ENCODE peak calls at places on chromosome 3, in four cellular contexts. F, T, C and Y are unnamed samples.

GRCh38 chr3:4373669-4374068 is 70.5 kb downstream of the SETMAR start:
- DNase-seq in F (no peak), T (no peak), C (no peak), Y (peak; percentile 11)

GRCh38 chr3:128993461-128994172 is at the start of gene CFAP92:
- DNase-seq in F (peak; percentile 23), T (peak; percentile 81), C (no peak), Y (peak; percentile 85)

GRCh38 chr3:106097817-106098410 is 229.1 kb upstream of the CBLB start:
- DNase-seq in F (no peak), T (no peak), C (no peak), Y (no peak)

GRCh38 chr3:42118762-42119361 is 27.7 kb downstream of the TRAK1 start:
- DNase-seq in F (peak; percentile 47), T (peak; percentile 66), C (peak; percentile 71), Y (peak; percentile 42)

GRCh38 chr3:24370352-24370751 is 124.3 kb downstream of the THRB start:
- DNase-seq in F (no peak), T (no peak), C (no peak), Y (no peak)

GRCh38 chr3:47578691-47579632 is at the start of gene CSPG5:
- DNase-seq in F (no peak), T (no peak), C (no peak), Y (peak; percentile 50)

GRCh38 chr3:194206375-194206774 is 70.4 kb downstream of the HES1 start:
- DNase-seq in F (no peak), T (no peak), C (no peak), Y (peak; percentile 21)

GRCh38 chr3:152910211-152910610 is 75.3 kb downstream of the P2RY1 start:
- DNase-seq in F (no peak), T (no peak), C (no peak), Y (no peak)

GRCh38 chr3:23198801-23199200 is 4.3 kb upstream of the UBE2E2 start:
- DNase-seq in F (no peak), T (no peak), C (no peak), Y (peak; percentile 74)

GRCh38 chr3:50926868-50927267 is 252.1 kb downstream of the DOCK3 start:
- DNase-seq in F (no peak), T (no peak), C (no peak), Y (no peak)

GRCh38 chr3:63364495-63364894 is 86.4 kb downstream of the SYNPR start:
- DNase-seq in F (no peak), T (peak; percentile 27), C (no peak), Y (peak; percentile 64)

GRCh38 chr3:125231895-125232294 is 19.3 kb upstream of the SLC12A8 start:
- DNase-seq in F (no peak), T (peak; percentile 56), C (no peak), Y (peak; percentile 81)

GRCh38 chr3:9211155-9211950 is 38.1 kb downstream of the SRGAP3 start:
- DNase-seq in F (no peak), T (peak; percentile 48), C (no peak), Y (peak; percentile 65)

GRCh38 chr3:172044833-172045585 is 5.6 kb downstream of the FNDC3B start:
- DNase-seq in F (no peak), T (no peak), C (no peak), Y (peak; percentile 33)

GRCh38 chr3:140532793-140533330 is 145.0 kb upstream of the TRIM42 start:
- DNase-seq in F (no peak), T (no peak), C (no peak), Y (no peak)

GRCh38 chr3:65107174-65107573 is 419.4 kb upstream of the ADAMTS9 start:
- DNase-seq in F (no peak), T (no peak), C (no peak), Y (peak; percentile 20)

GRCh38 chr3:176906046-176906905 is 291.0 kb downstream of the TBL1XR1 start:
- DNase-seq in F (no peak), T (no peak), C (no peak), Y (peak; percentile 54)

GRCh38 chr3:119342176-119342575 is 48.0 kb downstream of the ARHGAP31 start:
- DNase-seq in F (no peak), T (no peak), C (no peak), Y (peak; percentile 27)

GRCh38 chr3:185656321-185656840 is 70.3 kb downstream of the SENP2 start:
- DNase-seq in F (no peak), T (peak; percentile 95), C (no peak), Y (peak; percentile 98)

GRCh38 chr3:100419406-100419805 is 18.1 kb downstream of the LNP1 start:
- DNase-seq in F (no peak), T (no peak), C (no peak), Y (no peak)

GRCh38 chr3:13650210-13651056 is 101.5 kb downstream of the FBLN2 start:
- DNase-seq in F (peak; percentile 59), T (peak; percentile 45), C (no peak), Y (peak; percentile 76)

GRCh38 chr3:193134895-193135294 is 106.1 kb upstream of the PLAAT1 start:
- DNase-seq in F (no peak), T (peak; percentile 72), C (no peak), Y (peak; percentile 91)

GRCh38 chr3:171878441-171879225 is 35.5 kb downstream of the TMEM212 start:
- DNase-seq in F (no peak), T (no peak), C (no peak), Y (peak; percentile 53)

GRCh38 chr3:100043271-100043670 is 71.0 kb downstream of the FILIP1L start:
- DNase-seq in F (no peak), T (no peak), C (no peak), Y (no peak)

GRCh38 chr3:150451329-150452084 is 43.4 kb downstream of the TSC22D2 start:
- DNase-seq in F (no peak), T (no peak), C (no peak), Y (no peak)

GRCh38 chr3:67083277-67083676 is 85.2 kb downstream of the KBTBD8 start:
- DNase-seq in F (no peak), T (peak; percentile 34), C (peak; percentile 7), Y (peak; percentile 3)

GRCh38 chr3:66816110-66816761 is 181.9 kb upstream of the KBTBD8 start:
- DNase-seq in F (peak; percentile 42), T (peak; percentile 13), C (no peak), Y (peak; percentile 63)

GRCh38 chr3:112979244-112979832 is 4.4 kb upstream of the CD200R1 start:
- DNase-seq in F (peak; percentile 13), T (peak; percentile 5), C (no peak), Y (peak; percentile 65)

GRCh38 chr3:167941234-167941995 is 154.3 kb downstream of the GOLIM4 start:
- DNase-seq in F (no peak), T (peak; percentile 61), C (no peak), Y (peak; percentile 83)

GRCh38 chr3:14210843-14211594 is 32.4 kb downstream of the LSM3 start:
- DNase-seq in F (no peak), T (no peak), C (no peak), Y (peak; percentile 69)

GRCh38 chr3:170469151-170470062 is 50.7 kb downstream of the CLDN11 start:
- DNase-seq in F (no peak), T (no peak), C (no peak), Y (peak; percentile 65)

GRCh38 chr3:168877899-168878298 is 782.2 kb upstream of the GOLIM4 start:
- DNase-seq in F (no peak), T (peak; percentile 88), C (no peak), Y (no peak)

GRCh38 chr3:157369712-157370447 is 66.8 kb upstream of the PTX3 start:
- DNase-seq in F (no peak), T (no peak), C (no peak), Y (no peak)

GRCh38 chr3:102090646-102091045 is 241.3 kb downstream of the NFKBIZ start:
- DNase-seq in F (no peak), T (no peak), C (no peak), Y (peak; percentile 48)

GRCh38 chr3:55332191-55332590 is 154.9 kb downstream of the WNT5A start:
- DNase-seq in F (no peak), T (no peak), C (no peak), Y (no peak)

GRCh38 chr3:150299221-150299620 is 108.9 kb upstream of the TSC22D2 start:
- DNase-seq in F (no peak), T (no peak), C (no peak), Y (no peak)

GRCh38 chr3:127632441-127632840 is 3.5 kb downstream of the PODXL2 start:
- DNase-seq in F (no peak), T (no peak), C (no peak), Y (peak; percentile 25)
- TF ChIP-seq EZH2 in F (no peak), T (no peak), C (no peak), Y (no peak)

DNA sequence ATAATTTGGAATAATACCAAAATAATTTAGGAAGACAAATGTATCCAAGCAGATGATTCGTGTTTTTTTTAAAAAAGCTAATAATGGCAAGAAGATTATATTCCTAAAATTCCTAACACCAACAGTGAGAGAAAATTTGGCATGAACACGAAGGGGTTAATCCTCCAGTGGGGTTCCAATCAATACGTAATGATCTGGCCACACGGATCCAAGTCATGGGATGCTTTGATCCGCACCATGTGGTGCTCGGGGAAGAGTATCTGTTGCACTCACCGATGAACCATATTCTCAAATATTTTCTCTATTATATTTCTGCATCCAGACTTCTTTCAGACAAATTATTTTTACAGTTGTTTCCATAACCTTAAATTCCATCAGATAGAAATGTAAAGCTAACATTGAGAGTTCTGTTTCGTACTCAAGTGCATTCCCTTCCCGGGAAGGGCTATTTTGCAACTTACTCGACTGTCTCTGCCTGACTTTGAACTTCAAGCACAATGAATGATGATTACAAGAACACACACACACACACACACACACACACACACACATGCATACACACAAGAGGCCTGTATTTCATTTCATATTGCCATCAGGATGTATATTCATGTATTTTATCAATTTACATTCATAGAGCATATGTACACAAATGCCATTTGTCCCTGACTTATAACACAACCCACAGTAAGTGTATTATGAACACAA is 567.2 kb downstream of the FOXP1 start:
- DNase-seq in F (no peak), T (no peak), C (no peak), Y (peak; percentile 24)
- H2AFZ ChIP-seq in F (no peak overlapping the region), T (no peak overlapping the region), C (no peak overlapping the region), Y (peak overlapping the region; percentile 2)

DNA sequence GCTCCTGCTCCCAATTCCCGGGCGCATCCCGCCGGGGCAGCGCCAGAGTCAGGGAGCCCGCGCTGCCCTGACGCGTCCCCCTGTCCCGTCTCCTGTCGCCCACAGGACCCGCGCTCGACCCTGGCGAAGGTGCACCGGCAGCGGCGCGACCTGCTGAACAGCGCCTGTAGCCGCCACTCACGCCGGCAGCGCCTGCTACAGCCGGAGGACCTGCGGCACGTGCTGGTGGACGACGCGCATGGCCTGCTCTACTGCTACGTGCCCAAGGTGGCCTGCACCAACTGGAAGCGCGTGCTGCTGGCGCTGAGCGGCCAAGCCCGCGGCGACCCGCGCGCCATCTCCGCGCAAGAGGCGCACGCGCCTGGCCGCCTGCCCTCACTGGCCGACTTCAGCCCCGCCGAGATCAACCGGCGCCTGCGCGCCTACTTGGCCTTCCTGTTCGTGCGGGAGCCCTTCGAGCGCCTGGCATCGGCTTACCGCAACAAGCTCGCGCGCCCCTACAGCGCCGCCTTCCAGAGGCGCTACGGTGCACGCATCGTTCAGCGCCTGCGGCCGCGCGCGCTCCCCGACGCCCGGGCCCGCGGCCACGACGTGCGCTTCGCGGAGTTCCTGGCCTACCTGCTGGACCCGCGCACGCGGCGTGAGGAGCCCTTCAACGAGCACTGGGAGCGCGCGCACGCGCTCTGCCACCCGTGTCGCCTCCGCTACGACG is 16.9 kb downstream of the C3orf22 start:
- DNase-seq in F (no peak), T (no peak), C (no peak), Y (no peak)
- TF ChIP-seq EZH2 in F (no peak), T (no peak), C (no peak), Y (no peak)

GRCh38 chr3:16834753-16835152 is 50.0 kb upstream of the PLCL2 start:
- DNase-seq in F (no peak), T (no peak), C (no peak), Y (no peak)

GRCh38 chr3:16834214-16834613 is 50.5 kb upstream of the PLCL2 start:
- DNase-seq in F (no peak), T (no peak), C (no peak), Y (no peak)

GRCh38 chr3:16838561-16838960 is 46.2 kb upstream of the PLCL2 start:
- DNase-seq in F (no peak), T (no peak), C (no peak), Y (no peak)

GRCh38 chr3:16837602-16838001 is 47.2 kb upstream of the PLCL2 start:
- DNase-seq in F (no peak), T (no peak), C (no peak), Y (no peak)

GRCh38 chr3:16836505-16837237 is 48.1 kb upstream of the PLCL2 start:
- DNase-seq in F (no peak), T (no peak), C (no peak), Y (no peak)
- H2AFZ ChIP-seq in F (no peak overlapping the region), T (no peak overlapping the region), C (no peak overlapping the region), Y (no peak overlapping the region)